ENCODE peak calls at places on chromosome 10, in eight cellular contexts. W is IMR-90, H is fibroblast of pulmonary artery, I is neural progenitor cell, T is NCI-H446 treated with DMSO at 0.1 percent for 48 hours, P is NCI-H526 treated with DMSO at 0.1 percent for 48 hours, B is iris pigment epithelial cell, Y is transverse colon. D is an unnamed sample.
A peak's percentile ranks its signal among the peaks of the same experiment; 100 is the strongest.

GRCh38 chr10:93462881-93463280 is 19.3 kb downstream of the MYOF start:
- DNase-seq in H (peak; percentile 79), W (peak; percentile 54), Y (no peak), I (no peak), T (no peak), B (peak; percentile 85), P (no peak), D (peak; percentile 51)

GRCh38 chr10:48885376-48885775 is 54.3 kb downstream of the LRRC18 start:
- DNase-seq in T (no peak), H (no peak), B (peak; percentile 9), W (no peak), P (no peak), Y (no peak), I (peak; percentile 43), D (no peak)

GRCh38 chr10:63977329-63977923 is 456.2 kb downstream of the REEP3 start:
- DNase-seq in W (peak; percentile 13), I (peak; percentile 68), T (peak; percentile 18), P (no peak), Y (peak; percentile 23), B (peak; percentile 45), H (peak; percentile 52), D (no peak)

GRCh38 chr10:69709366-69709941 is 79.4 kb downstream of the FAM241B start:
- DNase-seq in H (no peak), B (no peak), T (no peak), Y (no peak), P (no peak), I (no peak), W (no peak), D (no peak)

GRCh38 chr10:20624642-20625041 is 272.5 kb downstream of the NEBL start:
- DNase-seq in H (peak; percentile 26), Y (peak; percentile 13), W (no peak), I (no peak), T (no peak), B (no peak), P (no peak), D (no peak)

GRCh38 chr10:17178006-17178405 is 23.5 kb downstream of the TRDMT1 start:
- DNase-seq in I (no peak), P (no peak), T (no peak), B (no peak), Y (no peak), W (no peak), H (no peak), D (no peak)

GRCh38 chr10:51203359-51203758 is 129.1 kb downstream of the PRKG1 start:
- DNase-seq in B (no peak), W (no peak), T (no peak), Y (no peak), P (no peak), H (no peak), I (peak; percentile 55), D (no peak)

GRCh38 chr10:7945469-7946187 is 108.9 kb upstream of the GATA3 start:
- DNase-seq in H (no peak), P (no peak), B (no peak), T (no peak), Y (no peak), W (peak; percentile 73), I (no peak), D (no peak)

GRCh38 chr10:26881600-26882331 is 21.0 kb upstream of the ABI1 start:
- DNase-seq in W (peak; percentile 76), B (peak; percentile 72), H (peak; percentile 84), Y (no peak), T (peak; percentile 52), I (peak; percentile 74), P (peak; percentile 6), D (no peak)

GRCh38 chr10:132329565-132330485 is 2.2 kb upstream of the LRRC27 start:
- DNase-seq in Y (no peak), W (peak; percentile 36), T (no peak), H (peak; percentile 63), I (no peak), B (peak; percentile 70), P (no peak), D (no peak)

GRCh38 chr10:55144001-55144400 is 343.0 kb upstream of the PCDH15 start:
- DNase-seq in W (no peak), T (no peak), I (no peak), H (peak; percentile 14), P (no peak), B (no peak), Y (no peak), D (no peak)

GRCh38 chr10:45220985-45221384 is 94.4 kb downstream of the OR13A1 start:
- DNase-seq in P (no peak), H (no peak), B (no peak), T (no peak), W (no peak), Y (no peak), I (no peak), D (no peak)

GRCh38 chr10:108566216-108567107 is 1356.8 kb downstream of the XPNPEP1 start:
- DNase-seq in Y (no peak), T (no peak), W (no peak), I (no peak), B (no peak), H (no peak), P (no peak), D (no peak)